ENCODE peak calls at places on chromosomes 13 and 19, in nine cellular contexts. S, C, R, G, V, K, W, E and T are unnamed samples. For H3K36me3, the result is how much of the 10 kb centered on the place peaks cover.

GRCh38 chr13:20127563-20128458 is 33.0 kb downstream of the GJA3 start:
- DNase-seq in K (no peak), V (peak), E (peak), C (no peak), R (peak), S (peak), W (peak), G (no peak), T (no peak)

GRCh38 chr19:8208710-8209110 is 460 bp upstream of the CERS4 start:
- DNase-seq in E (no peak), V (no peak), K (no peak), W (no peak), R (peak), C (no peak), G (no peak), S (peak), T (no peak)

GRCh38 chr19:14437578-14438140 is 4.6 kb downstream of the PKN1 start:
- DNase-seq in R (no peak), G (no peak), W (no peak), V (no peak), E (peak), C (no peak), S (no peak), K (no peak), T (no peak)

GRCh38 chr13:111335263-111335662 is 14.8 kb downstream of the TEX29 start:
- DNase-seq in V (no peak), S (no peak), W (no peak), K (no peak), E (no peak), C (no peak), R (no peak), G (no peak), T (no peak)

GRCh38 chr13:39913928-39914327 is 258.5 kb downstream of the COG6 start:
- DNase-seq in R (no peak), S (peak), V (no peak), C (no peak), K (peak), G (no peak), W (no peak), E (no peak), T (no peak)

GRCh38 chr19:33493401-33494275 is 28.0 kb downstream of the PEPD start:
- DNase-seq in E (no peak), C (no peak), V (no peak), S (no peak), G (no peak), K (no peak), R (peak), W (no peak), T (no peak)

GRCh38 chr13:96082640-96083039 is 7.3 kb upstream of the HS6ST3 start:
- DNase-seq in R (no peak), G (no peak), W (no peak), S (no peak), V (no peak), C (no peak), K (no peak), E (no peak), T (no peak)

GRCh38 chr19:47658431-47659383 is 49.8 kb downstream of the BICRA start:
- DNase-seq in S (no peak), W (no peak), G (no peak), C (no peak), V (peak), R (no peak), E (no peak), K (no peak), T (no peak)

GRCh38 chr19:19606021-19606420 is 12.5 kb downstream of the PBX4 start:
- DNase-seq in V (no peak), E (peak), G (peak), S (no peak), R (no peak), C (no peak), W (no peak), K (peak), T (no peak)

GRCh38 chr19:16591803-16592556 is 19.8 kb upstream of the SLC35E1 start:
- DNase-seq in K (peak), V (no peak), S (no peak), W (no peak), G (no peak), C (no peak), E (no peak), R (no peak), T (no peak)

GRCh38 chr13:101308247-101309013 is 107.9 kb downstream of the NALCN start:
- DNase-seq in G (no peak), W (no peak), K (no peak), C (no peak), S (no peak), E (no peak), V (no peak), R (no peak), T (no peak)

GRCh38 chr13:94480672-94481145 is 1.2 kb upstream of the DCT start:
- DNase-seq in S (peak), W (no peak), E (no peak), G (no peak), R (no peak), K (no peak), V (no peak), C (no peak), T (no peak)

GRCh38 chr13:29737061-29737460 is 113.4 kb downstream of the UBL3 start:
- DNase-seq in W (no peak), V (no peak), K (no peak), S (no peak), E (no peak), C (no peak), G (no peak), R (no peak), T (no peak)

GRCh38 chr13:99974296-99974938 is 2.9 kb upstream of the ZIC5 start:
- DNase-seq in R (no peak), E (no peak), C (no peak), G (no peak), W (no peak), S (no peak), V (no peak), K (no peak), T (no peak)

GRCh38 chr19:52648336-52648990 is 10.3 kb upstream of the ZNF83 start:
- DNase-seq in V (peak), S (no peak), W (no peak), G (no peak), E (no peak), R (no peak), K (peak), C (no peak), T (peak)

GRCh38 chr13:45101327-45102018 is 18.8 kb upstream of the GTF2F2 start:
- DNase-seq in C (no peak), R (no peak), E (no peak), W (no peak), S (no peak), K (no peak), G (no peak), V (no peak), T (no peak)

GRCh38 chr13:21668665-21669599 is 1.9 kb upstream of the FGF9 start:
- DNase-seq in K (no peak), E (peak), G (no peak), W (no peak), S (no peak), R (peak), V (peak), C (no peak), T (no peak)

GRCh38 chr19:36604656-36605100 is 435 bp upstream of the ZNF382 start:
- DNase-seq in W (peak), G (peak), E (peak), R (peak), V (no peak), C (no peak), K (no peak), S (peak), T (no peak)

GRCh38 chr19:57903298-57904174 is 12.9 kb downstream of the ZNF417 start:
- DNase-seq in V (no peak), E (peak), G (no peak), W (peak), S (no peak), K (no peak), C (no peak), R (no peak), T (no peak)

GRCh38 chr19:35644987-35645679 is 3.0 kb upstream of the COX6B1 start:
- DNase-seq in R (peak), S (peak), C (peak), V (no peak), K (no peak), W (peak), G (peak), E (peak), T (no peak)

GRCh38 chr19:2695288-2695866 is 7.1 kb downstream of the GNG7 start:
- DNase-seq in E (no peak), G (no peak), W (no peak), C (no peak), R (no peak), K (no peak), V (no peak), S (no peak), T (no peak)

GRCh38 chr19:47523473-47523872 is 8.6 kb upstream of the NAPA start:
- DNase-seq in K (no peak), E (no peak), V (peak), C (no peak), S (no peak), G (no peak), W (no peak), R (no peak), T (no peak)

GRCh38 chr13:46124531-46124966 is 19.7 kb upstream of the CPB2 start:
- DNase-seq in S (no peak), R (peak), C (no peak), V (no peak), W (no peak), E (no peak), G (no peak), K (no peak), T (no peak)

GRCh38 chr19:10766049-10766623 is 48.3 kb downstream of the DNM2 start:
- DNase-seq in E (no peak), V (no peak), S (no peak), W (no peak), G (no peak), R (no peak), C (no peak), K (no peak), T (no peak)

GRCh38 chr19:10762656-10763055 is 44.8 kb downstream of the DNM2 start:
- DNase-seq in V (no peak), E (peak), R (no peak), G (peak), S (no peak), C (no peak), K (no peak), W (no peak), T (no peak)

GRCh38 chr19:10763399-10763798 is 45.5 kb downstream of the DNM2 start:
- DNase-seq in W (no peak), R (no peak), G (no peak), E (no peak), K (no peak), V (no peak), S (no peak), C (no peak), T (no peak)

GRCh38 chr19:10763828-10764339 is 46.0 kb downstream of the DNM2 start:
- DNase-seq in W (no peak), V (no peak), C (no peak), G (no peak), K (no peak), S (no peak), R (no peak), E (no peak), T (no peak)

DNA sequence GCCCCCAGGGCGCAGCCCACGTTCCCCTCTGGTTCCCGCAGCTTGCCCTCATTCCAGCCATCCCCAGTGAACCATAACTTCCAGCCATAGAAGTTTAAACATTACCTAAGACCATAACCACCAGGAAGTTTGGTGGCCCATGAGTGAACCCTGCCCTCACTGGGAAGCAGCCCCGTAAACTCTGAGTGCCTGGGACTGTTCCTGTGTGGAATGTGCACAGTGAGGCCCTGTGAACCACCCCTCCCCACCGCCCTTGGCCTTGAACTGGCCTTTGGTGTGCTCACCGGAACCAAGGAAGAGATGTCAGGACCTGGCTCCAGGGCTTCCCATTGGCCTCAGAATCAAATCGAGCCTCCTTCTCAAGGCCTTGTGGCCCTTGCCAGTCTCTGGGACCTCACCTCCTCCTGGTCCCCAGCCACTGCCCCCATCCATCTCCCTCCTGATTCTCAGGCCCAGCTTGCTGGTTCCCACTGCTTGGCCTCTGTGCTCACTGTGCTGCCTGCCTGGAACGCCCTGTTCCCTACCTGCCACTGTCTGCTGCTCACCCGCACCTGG is 46.5 kb downstream of the DNM2 start:
- DNase-seq in V (no peak), R (no peak), W (no peak), G (no peak), C (no peak), E (no peak), S (no peak), K (no peak), T (no peak)
- H3K4me3 ChIP-seq in V (no peak), R (no peak), W (no peak), G (no peak), C (no peak), E (no peak), S (no peak), K (no peak), T (no peak)

DNA sequence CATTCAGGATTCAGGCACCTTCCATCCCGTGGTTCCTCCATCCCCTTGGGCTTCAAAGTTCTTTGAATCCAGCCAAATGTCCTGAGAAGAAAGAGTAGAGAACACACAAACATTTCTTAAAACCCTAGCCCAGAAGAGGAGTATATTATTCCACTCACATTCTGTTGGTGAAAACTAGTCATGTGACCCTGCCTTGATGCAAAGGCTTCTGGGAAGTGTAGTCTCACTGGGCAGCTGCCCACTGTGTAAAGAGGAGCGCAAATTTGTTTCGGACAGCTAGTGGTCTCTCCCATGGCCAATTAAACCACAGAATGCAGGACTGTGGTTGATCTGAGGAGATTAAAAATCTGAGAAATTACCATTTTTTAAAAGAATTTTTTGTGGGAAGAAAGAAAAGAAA is 304.4 kb downstream of the SUCLA2 start:
- DNase-seq in E (peak), K (no peak), V (no peak), C (no peak), S (no peak), W (no peak), G (no peak), R (no peak), T (no peak)
- H3K36me3 ChIP-seq in E (under half), K (under half), V (under half), C (under half), S (under half), W (under half), G (under half), R (under half), T (under half)

DNA sequence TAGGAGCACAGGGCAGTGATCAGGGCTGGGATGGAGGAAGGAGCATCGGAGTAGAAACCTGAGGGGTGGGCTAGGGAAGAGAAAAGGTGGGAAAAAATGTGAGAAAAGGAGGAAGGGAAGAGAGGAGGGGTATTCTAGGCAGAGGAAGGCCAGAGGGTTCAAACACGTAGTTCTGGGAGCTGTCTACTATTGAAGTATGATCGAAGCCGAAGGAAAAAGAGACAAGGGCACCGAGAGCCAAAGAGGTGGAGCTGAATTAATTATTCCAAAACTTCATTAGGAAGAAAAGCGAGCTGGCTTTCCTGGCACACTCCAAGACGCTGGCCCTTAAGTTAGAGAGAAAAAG is 7.8 kb downstream of the DLL3 start:
- DNase-seq in C (no peak), K (no peak), G (no peak), E (no peak), S (no peak), R (no peak), W (no peak), V (no peak), T (no peak)
- H3K4me3 ChIP-seq in C (no peak), K (no peak), G (peak), E (no peak), S (peak), R (no peak), W (no peak), V (no peak), T (peak)

DNA sequence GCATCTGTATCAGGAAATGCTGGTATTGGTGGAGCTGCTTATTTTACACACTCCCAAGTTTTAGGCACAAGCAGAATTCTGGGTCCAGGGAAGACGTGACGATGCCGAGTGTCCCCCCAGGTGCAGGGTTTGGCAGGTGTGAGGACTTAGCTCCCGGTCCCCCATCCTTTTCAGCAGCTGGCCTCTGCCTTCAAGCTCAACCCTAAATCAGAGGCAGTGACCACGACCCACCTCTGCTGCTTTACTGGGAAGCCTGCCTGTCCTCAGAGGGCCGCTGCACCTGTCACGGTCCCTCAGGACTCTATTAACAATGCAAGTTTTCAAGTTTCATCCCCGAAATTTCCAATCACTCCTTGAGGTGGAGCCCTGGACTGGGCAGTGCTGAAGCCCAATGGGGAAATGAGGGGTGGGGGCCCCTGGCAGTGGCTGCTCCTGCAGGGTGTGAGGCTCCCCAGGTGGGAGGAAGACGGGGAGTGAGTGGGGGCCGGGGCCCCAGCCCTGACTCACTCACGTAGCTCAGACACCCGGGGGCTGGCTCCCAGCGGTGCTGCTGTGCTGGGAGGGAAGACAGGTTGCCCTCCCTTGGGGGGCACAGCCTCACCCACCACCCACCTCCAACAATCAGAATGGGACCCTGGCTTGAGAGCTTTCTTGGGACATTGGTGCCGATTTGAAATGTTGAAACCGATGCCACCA is 92.6 kb upstream of the MCF2L start:
- DNase-seq in C (no peak), R (peak), V (no peak), E (no peak), K (no peak), S (no peak), W (no peak), G (no peak), T (no peak)
- H3K36me3 ChIP-seq in C (under half), R (under half), V (under half), E (under half), K (under half), S (half or more), W (under half), G (under half), T (under half)

DNA sequence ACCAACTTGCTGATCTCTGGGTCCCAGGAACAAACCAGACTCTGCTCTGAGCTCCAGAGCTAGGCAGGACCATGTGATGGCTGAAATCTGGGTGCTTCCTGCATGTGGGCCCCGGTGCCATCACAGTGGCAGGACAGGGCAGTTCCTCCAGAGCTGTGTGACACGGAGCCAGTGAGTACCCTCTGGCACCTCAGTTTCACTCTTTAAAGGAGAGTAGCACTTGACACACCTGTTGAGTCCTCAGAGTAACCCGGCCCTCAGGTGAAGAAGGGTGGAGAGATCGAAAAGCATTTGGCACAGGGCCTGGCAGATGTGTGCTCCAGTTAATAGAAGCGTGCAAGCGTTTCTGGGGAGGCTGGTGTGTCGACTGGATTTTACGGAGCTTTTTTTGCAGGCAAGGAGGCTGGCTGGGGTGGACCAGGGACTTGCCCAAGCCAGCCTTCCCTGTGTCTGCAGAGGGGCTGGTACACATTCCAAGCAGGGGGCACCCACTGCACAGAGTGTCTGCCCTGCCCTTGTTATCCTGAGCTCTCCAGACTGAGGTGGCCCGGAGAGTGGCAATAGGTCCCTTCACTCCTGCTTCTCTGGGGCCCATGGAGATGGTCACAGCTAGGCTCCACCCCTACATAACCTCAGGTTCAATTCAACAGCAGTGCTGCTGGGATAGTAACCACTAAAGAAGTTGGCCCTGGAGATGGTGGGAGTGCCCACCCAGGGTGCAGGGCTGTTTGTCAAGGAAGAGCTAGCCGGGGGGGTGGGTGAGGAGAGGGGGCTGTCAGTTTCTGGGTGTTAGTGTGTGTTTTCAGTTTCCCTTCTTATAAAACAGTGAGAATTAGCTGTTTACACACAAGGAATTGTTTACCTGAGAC is 8.3 kb downstream of the RPS19 start:
- DNase-seq in W (no peak), V (no peak), E (no peak), C (no peak), G (no peak), S (no peak), K (no peak), R (peak), T (no peak)
- H3K4me3 ChIP-seq in W (no peak), V (no peak), E (no peak), C (no peak), G (no peak), S (no peak), K (no peak), R (no peak), T (no peak)

GRCh38 chr19:10552596-10553053 is 8.9 kb downstream of the ATG4D start:
- DNase-seq in K (no peak), C (peak), E (peak), W (peak), G (no peak), R (no peak), V (no peak), S (no peak), T (no peak)

GRCh38 chr19:10550336-10550735 is 6.6 kb downstream of the ATG4D start:
- DNase-seq in G (no peak), V (no peak), E (no peak), K (no peak), S (no peak), C (no peak), W (no peak), R (no peak), T (no peak)

GRCh38 chr19:10548746-10549276 is 5.1 kb downstream of the ATG4D start:
- DNase-seq in S (no peak), K (no peak), G (no peak), C (no peak), W (no peak), E (no peak), R (no peak), V (no peak), T (no peak)

GRCh38 chr19:10551698-10552301 is 8.1 kb downstream of the ATG4D start:
- DNase-seq in S (no peak), C (no peak), V (no peak), K (no peak), W (peak), E (peak), G (no peak), R (no peak), T (no peak)

GRCh38 chr19:10549733-10550132 is 6.0 kb downstream of the ATG4D start:
- DNase-seq in K (no peak), S (no peak), G (no peak), V (no peak), W (no peak), E (no peak), C (no peak), R (no peak), T (no peak)
- H3K36me3 ChIP-seq in K (under half), S (half or more), G (half or more), V (half or more), W (half or more), E (under half), C (under half), R (under half), T (under half)